ENCODE peak calls at places on chromosomes 3 and 15, in seven cellular contexts. A is body of pancreas, P is GM23338, G is K562, Y is gastrocnemius medialis, Z is tibial artery, I is ovary. K is an unnamed sample.

GRCh38 chr15:68158046-68158628 is 47.0 kb downstream of the CALML4 start:
- DNase-seq in A (no peak), I (no peak), G (no peak), Z (no peak), P (no peak), Y (no peak), K (no peak)

GRCh38 chr15:99098991-99099390 is 5.9 kb upstream of the SYNM start:
- DNase-seq in P (no peak), I (no peak), Y (no peak), Z (no peak), G (no peak), A (no peak), K (no peak)

GRCh38 chr3:97968376-97968775 is 3.9 kb downstream of the RIOX2 start:
- DNase-seq in G (no peak), I (no peak), P (no peak), A (no peak), Y (no peak), Z (no peak), K (no peak)

GRCh38 chr3:146033950-146034349 is 127.0 kb downstream of the PLOD2 start:
- DNase-seq in I (no peak), P (no peak), G (no peak), A (no peak), Y (no peak), Z (no peak), K (no peak)

GRCh38 chr3:191138937-191139336 is 60.1 kb upstream of the OSTN start:
- DNase-seq in I (no peak), P (no peak), G (no peak), A (no peak), Z (no peak), Y (no peak), K (no peak)

GRCh38 chr15:66569461-66570137 is 3.8 kb upstream of the LCTL start:
- DNase-seq in P (no peak), Z (no peak), A (no peak), I (no peak), G (no peak), Y (no peak), K (no peak)

GRCh38 chr3:104102386-104102785 is 1264.3 kb upstream of the ALCAM start:
- DNase-seq in P (peak; percentile 77), I (no peak), Y (no peak), G (peak; percentile 1), A (peak; percentile 30), Z (no peak), K (no peak)

GRCh38 chr3:16665282-16665741 is 60.1 kb upstream of the DAZL start:
- DNase-seq in Y (no peak), P (peak; percentile 60), A (no peak), I (no peak), Z (no peak), G (peak; percentile 16), K (no peak)

GRCh38 chr15:72566973-72567372 is 87.5 kb upstream of the GOLGA6B start:
- DNase-seq in Z (no peak), I (no peak), P (no peak), G (no peak), A (no peak), Y (no peak), K (no peak)

GRCh38 chr15:38316311-38316710 is 63.7 kb downstream of the SPRED1 start:
- DNase-seq in I (no peak), A (no peak), Y (no peak), G (no peak), P (no peak), Z (no peak), K (no peak)

GRCh38 chr3:8507496-8507895 is 5.9 kb downstream of the LMCD1 start:
- DNase-seq in G (no peak), I (no peak), P (no peak), A (no peak), Z (no peak), Y (no peak), K (no peak)

GRCh38 chr3:128453521-128454309 is 13.0 kb downstream of the DNAJB8 start:
- DNase-seq in G (no peak), Y (no peak), A (no peak), Z (no peak), P (no peak), I (no peak), K (no peak)

GRCh38 chr15:78329625-78330024 is 10.5 kb upstream of the CRABP1 start:
- DNase-seq in Z (no peak), I (no peak), P (no peak), G (no peak), Y (no peak), A (no peak), K (no peak)

GRCh38 chr3:195769551-195769950 is 42.2 kb downstream of the MUC4 start:
- DNase-seq in Z (no peak), Y (no peak), A (no peak), I (no peak), P (no peak), G (no peak), K (no peak)

GRCh38 chr3:18469775-18470174 is 44.6 kb upstream of the SATB1 start:
- DNase-seq in A (peak; percentile 68), Z (no peak), P (no peak), I (no peak), Y (no peak), G (no peak), K (no peak)

GRCh38 chr3:133468251-133468721 is 68.4 kb downstream of the BFSP2 start:
- DNase-seq in A (no peak), I (no peak), P (no peak), Y (no peak), G (no peak), Z (no peak), K (no peak)

GRCh38 chr3:49733551-49733950 is 9.8 kb upstream of the GMPPB start:
- DNase-seq in G (no peak), P (no peak), I (no peak), Y (no peak), Z (no peak), A (no peak), K (no peak)

GRCh38 chr3:50617096-50617791 is at the start of gene MAPKAPK3:
- DNase-seq in A (peak; percentile 59), P (no peak), G (peak; percentile 36), I (peak; percentile 58), Z (peak; percentile 47), Y (peak; percentile 66), K (no peak)

GRCh38 chr15:39391230-39391629 is 189.6 kb upstream of the THBS1 start:
- DNase-seq in Z (no peak), Y (no peak), G (no peak), P (no peak), I (no peak), A (peak; percentile 29), K (no peak)

GRCh38 chr3:139074565-139075115 is 29.9 kb upstream of the PRR23C start:
- DNase-seq in P (no peak), I (no peak), Z (no peak), G (no peak), A (no peak), Y (no peak), K (no peak)

GRCh38 chr15:58307313-58307961 is 124.4 kb upstream of the LIPC start:
- DNase-seq in P (no peak), Z (no peak), G (no peak), A (no peak), I (no peak), Y (no peak), K (no peak)

GRCh38 chr3:147200545-147200944 is 205.8 kb downstream of the ZIC4 start:
- DNase-seq in A (no peak), Y (no peak), Z (no peak), P (no peak), I (no peak), G (no peak), K (no peak)

GRCh38 chr15:85443593-85444328 is 63.4 kb downstream of the AKAP13 start:
- DNase-seq in I (no peak), G (no peak), Z (no peak), A (peak; percentile 43), P (peak; percentile 68), Y (no peak), K (no peak)

DNA sequence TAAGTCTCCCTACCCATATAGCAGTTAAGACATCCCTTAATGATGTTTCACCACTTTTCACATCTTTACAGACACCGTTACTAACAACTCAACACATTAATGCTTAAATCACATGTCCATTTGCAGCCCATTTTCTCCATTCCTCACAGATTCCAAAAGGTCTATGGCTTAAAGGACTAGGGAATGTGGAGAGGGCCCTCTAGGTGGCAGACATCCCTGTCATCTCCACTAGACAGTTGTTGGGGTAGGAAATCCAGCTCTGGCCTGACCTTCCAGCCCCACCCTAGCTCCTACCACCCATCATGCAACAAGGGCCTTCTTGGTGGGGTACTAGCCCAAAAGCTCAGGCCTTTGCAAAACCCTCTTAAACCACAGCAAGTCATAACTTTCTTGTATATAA is 25.2 kb downstream of the CPEB1 start:
- DNase-seq in I (no peak), P (peak; percentile 45), G (peak; percentile 33), A (no peak), Y (no peak), Z (no peak), K (no peak)
- TF ChIP-seq CTCF in I (no peak), P (peak; percentile 52), G (peak; percentile 17), A (no peak), Y (no peak), Z (no peak), K (no peak)

GRCh38 chr15:89963301-89964288 is 37.5 kb upstream of the ZNF710 start:
- DNase-seq in P (no peak), Z (no peak), I (no peak), Y (no peak), A (no peak), G (no peak), K (no peak)
- H3K27ac ChIP-seq in P (no peak overlapping the region), Z (no peak overlapping the region), I (no peak overlapping the region), Y (no peak overlapping the region), A (peak overlapping the region; percentile 48), G (no peak overlapping the region), K (no peak overlapping the region)

GRCh38 chr3:14911651-14912050 is 35.7 kb upstream of the NR2C2 start:
- DNase-seq in P (no peak), G (no peak), Y (no peak), Z (no peak), A (no peak), I (no peak), K (no peak)

GRCh38 chr3:14914777-14915113 is 32.6 kb upstream of the NR2C2 start:
- DNase-seq in I (no peak), A (no peak), Y (no peak), Z (no peak), P (no peak), G (no peak), K (no peak)

GRCh38 chr3:14915636-14916222 is 31.7 kb upstream of the NR2C2 start:
- DNase-seq in Y (no peak), G (no peak), Z (no peak), I (no peak), P (no peak), A (no peak), K (no peak)

GRCh38 chr3:14913071-14913925 is 34.1 kb upstream of the NR2C2 start:
- DNase-seq in P (no peak), Y (no peak), Z (no peak), I (no peak), A (no peak), G (no peak), K (no peak)

GRCh38 chr3:14913926-14914776 is 33.2 kb upstream of the NR2C2 start:
- DNase-seq in P (peak; percentile 67), A (no peak), G (no peak), Y (no peak), Z (no peak), I (no peak), K (no peak)
- TF ChIP-seq CTCF in P (peak; percentile 61), A (no peak), G (peak; percentile 31), Y (no peak), Z (no peak), I (no peak), K (peak; percentile 25)

DNA sequence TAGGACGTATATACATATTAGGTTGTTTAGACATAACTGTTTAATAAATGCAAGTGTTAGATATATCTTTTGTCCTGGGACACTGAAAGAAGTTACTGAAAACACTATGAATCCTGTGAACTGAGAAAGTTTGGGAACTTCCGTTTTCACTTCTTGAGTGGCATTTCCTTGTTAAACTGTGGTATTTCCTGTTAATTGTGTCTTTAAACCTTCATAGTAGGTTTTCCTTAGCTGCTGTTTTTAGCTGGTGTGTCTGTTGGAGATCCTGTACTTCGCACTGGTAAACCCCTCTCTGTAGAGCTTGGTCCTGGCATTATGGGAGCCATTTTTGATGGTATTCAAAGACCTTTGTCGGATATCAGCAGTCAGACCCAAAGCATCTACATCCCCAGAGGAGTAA is 37.1 kb downstream of the ATP6V1A start:
- DNase-seq in P (peak; percentile 56), A (no peak), I (no peak), Y (no peak), G (no peak), Z (no peak), K (no peak)
- H3K27ac ChIP-seq in P (peak overlapping the region; percentile 70), A (no peak overlapping the region), I (no peak overlapping the region), Y (peak overlapping the region; percentile 28), G (no peak overlapping the region), Z (peak overlapping the region; percentile 44), K (peak overlapping the region; percentile 9)